ENCODE peak calls at places on chromosome 3, in eight cellular contexts. F, P, C, L, W, H, O and Z are unnamed samples.
A peak's percentile ranks its signal among the peaks of the same experiment; 100 is the strongest.

GRCh38 chr3:129068291-129068886 is 7.8 kb downstream of the GP9 start:
- DNase-seq in F (no peak), C (no peak), H (no peak), W (no peak), L (no peak), O (no peak), P (no peak), Z (no peak)

GRCh38 chr3:148318240-148318639 is 379.5 kb upstream of the AGTR1 start:
- DNase-seq in H (no peak), O (no peak), W (no peak), L (no peak), F (no peak), C (no peak), P (no peak), Z (no peak)

GRCh38 chr3:64488938-64489337 is 198.9 kb downstream of the ADAMTS9 start:
- DNase-seq in H (no peak), C (no peak), L (no peak), O (no peak), F (no peak), W (no peak), P (no peak), Z (no peak)

GRCh38 chr3:176554264-176554663 is 643.0 kb downstream of the TBL1XR1 start:
- DNase-seq in H (no peak), F (no peak), C (no peak), W (no peak), O (no peak), P (no peak), L (no peak), Z (no peak)

GRCh38 chr3:112773864-112774263 is 72.8 kb downstream of the CD200R1L start:
- DNase-seq in H (no peak), P (no peak), F (no peak), L (no peak), O (peak; percentile 46), C (no peak), W (no peak), Z (no peak)

GRCh38 chr3:140180603-140181002 is 245.6 kb downstream of the CLSTN2 start:
- DNase-seq in P (no peak), C (peak; percentile 35), L (no peak), O (no peak), H (no peak), F (no peak), W (no peak), Z (no peak)

GRCh38 chr3:167830007-167830406 is 94.5 kb downstream of the SERPINI1 start:
- DNase-seq in F (no peak), W (no peak), C (no peak), P (no peak), L (no peak), H (no peak), O (no peak), Z (no peak)

GRCh38 chr3:46948830-46949671 is 27.5 kb downstream of the CCDC12 start:
- DNase-seq in O (no peak), C (no peak), L (no peak), H (no peak), W (peak; percentile 39), P (no peak), F (peak; percentile 55), Z (no peak)

GRCh38 chr3:71721721-71722157 is 3.5 kb downstream of the EIF4E3 start:
- DNase-seq in C (no peak), W (no peak), L (no peak), P (no peak), F (peak; percentile 45), O (no peak), H (no peak), Z (no peak)

GRCh38 chr3:179068779-179069530 is 2.7 kb downstream of the ZMAT3 start:
- DNase-seq in L (no peak), W (peak; percentile 23), P (no peak), F (peak; percentile 50), H (peak; percentile 50), O (peak; percentile 23), C (peak; percentile 64), Z (peak; percentile 43)

GRCh38 chr3:129793356-129793755 is 100.2 kb downstream of the TMCC1 start:
- DNase-seq in H (no peak), C (peak; percentile 29), W (no peak), O (no peak), L (no peak), F (peak; percentile 37), P (no peak), Z (peak; percentile 14)

GRCh38 chr3:119497824-119498187 is 541 bp upstream of the TIMMDC1 start:
- DNase-seq in L (peak; percentile 1), C (peak; percentile 25), W (peak; percentile 16), H (peak; percentile 21), F (peak; percentile 35), O (peak; percentile 29), P (no peak), Z (peak; percentile 27)

GRCh38 chr3:175983369-175983768 is 1124.2 kb downstream of the NAALADL2 start:
- DNase-seq in C (peak; percentile 56), P (no peak), L (no peak), O (no peak), F (no peak), W (no peak), H (peak; percentile 3), Z (no peak)

GRCh38 chr3:30342319-30343060 is 263.9 kb upstream of the TGFBR2 start:
- DNase-seq in H (peak; percentile 95), P (no peak), L (no peak), O (peak; percentile 94), W (no peak), F (no peak), C (peak; percentile 88), Z (peak; percentile 78)

GRCh38 chr3:177069514-177070329 is 127.6 kb downstream of the TBL1XR1 start:
- DNase-seq in O (peak; percentile 56), H (peak; percentile 44), C (peak; percentile 62), F (no peak), W (no peak), L (no peak), P (no peak), Z (peak; percentile 41)